ENCODE peak calls at places on chromosome 3, in four cellular contexts. G is left ventricle myocardium inferior, T is body of pancreas, Q is A549. P is an unnamed sample. For H3K4me1, the result is how much of the 10 kb centered on the place peaks cover.

GRCh38 chr3:49867871-49868321 is 1.8 kb downstream of the CAMKV start:
- DNase-seq in G (no peak), T (no peak), Q (no peak), P (peak)

GRCh38 chr3:150603888-150604319 is 783 bp downstream of the SELENOT start:
- DNase-seq in G (no peak), T (peak), Q (peak), P (no peak)

GRCh38 chr3:189570916-189571315 is 60.3 kb upstream of the TP63 start:
- DNase-seq in G (no peak), T (no peak), Q (no peak), P (no peak)

GRCh38 chr3:177633671-177634207 is 436.5 kb upstream of the TBL1XR1 start:
- DNase-seq in G (no peak), T (no peak), Q (no peak), P (no peak)

GRCh38 chr3:56825579-56826438 is 24.1 kb upstream of the ARHGEF3 start:
- DNase-seq in G (no peak), T (no peak), Q (no peak), P (no peak)

GRCh38 chr3:10380906-10381795 is 60.2 kb upstream of the SEC13 start:
- DNase-seq in G (no peak), T (no peak), Q (no peak), P (no peak)

GRCh38 chr3:184884359-184885017 is 72.5 kb downstream of the VPS8 start:
- DNase-seq in G (no peak), T (no peak), Q (no peak), P (no peak)

GRCh38 chr3:41881233-41881821 is 80.6 kb downstream of the ULK4 start:
- DNase-seq in G (no peak), T (peak), Q (no peak), P (no peak)

GRCh38 chr3:43372809-43373587 is 86.7 kb downstream of the SNRK start:
- DNase-seq in G (no peak), T (no peak), Q (no peak), P (peak)

GRCh38 chr3:156608601-156609000 is 53.7 kb upstream of the SSR3 start:
- DNase-seq in G (no peak), T (no peak), Q (no peak), P (no peak)

GRCh38 chr3:62527484-62527883 is 154.1 kb upstream of the FEZF2 start:
- DNase-seq in G (no peak), T (no peak), Q (no peak), P (no peak)

GRCh38 chr3:57094606-57095005 is 34.1 kb downstream of the SPATA12 start:
- DNase-seq in G (no peak), T (no peak), Q (no peak), P (no peak)

GRCh38 chr3:134463676-134464611 is 21.8 kb downstream of the ANAPC13 start:
- DNase-seq in G (peak), T (peak), Q (no peak), P (peak)

DNA sequence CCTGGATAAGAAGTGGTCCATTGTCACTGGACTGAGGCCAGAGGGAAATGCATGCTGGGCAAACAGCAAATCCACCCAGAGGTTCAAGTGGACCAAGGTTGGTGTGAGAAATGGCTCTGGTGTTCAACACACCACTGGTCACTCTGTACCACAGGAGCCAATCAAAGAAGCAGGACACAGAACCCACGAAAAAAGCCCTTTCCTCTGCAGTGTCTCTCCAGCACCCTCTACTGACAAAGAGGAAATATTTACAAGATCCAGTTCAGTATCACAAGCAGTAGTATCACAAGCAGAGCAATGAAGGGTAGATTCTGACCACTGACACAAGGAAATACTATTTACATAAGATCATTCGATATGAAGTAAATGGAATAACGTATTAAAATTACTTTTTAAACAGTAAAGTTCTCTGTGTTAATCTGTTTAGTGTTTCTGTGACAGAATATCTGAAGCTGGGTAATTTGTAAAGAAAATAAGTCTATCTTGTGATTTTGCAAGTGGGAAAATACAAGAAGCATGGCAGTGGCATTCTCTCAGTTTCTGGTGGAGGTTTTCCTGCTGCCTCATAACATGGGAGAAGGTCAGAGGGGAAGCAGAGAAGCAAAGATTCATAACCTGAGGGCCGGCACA is 390.7 kb downstream of the EFHB start:
- DNase-seq in G (no peak), T (peak), Q (no peak), P (peak)
- H3K4me1 ChIP-seq in G (under half), T (under half), Q (under half), P (under half)

GRCh38 chr3:170189396-170190256 is 8.1 kb upstream of the PHC3 start:
- DNase-seq in G (no peak), T (no peak), Q (no peak), P (no peak)
- H3K27ac ChIP-seq in G (no peak), T (no peak), Q (no peak), P (no peak)

DNA sequence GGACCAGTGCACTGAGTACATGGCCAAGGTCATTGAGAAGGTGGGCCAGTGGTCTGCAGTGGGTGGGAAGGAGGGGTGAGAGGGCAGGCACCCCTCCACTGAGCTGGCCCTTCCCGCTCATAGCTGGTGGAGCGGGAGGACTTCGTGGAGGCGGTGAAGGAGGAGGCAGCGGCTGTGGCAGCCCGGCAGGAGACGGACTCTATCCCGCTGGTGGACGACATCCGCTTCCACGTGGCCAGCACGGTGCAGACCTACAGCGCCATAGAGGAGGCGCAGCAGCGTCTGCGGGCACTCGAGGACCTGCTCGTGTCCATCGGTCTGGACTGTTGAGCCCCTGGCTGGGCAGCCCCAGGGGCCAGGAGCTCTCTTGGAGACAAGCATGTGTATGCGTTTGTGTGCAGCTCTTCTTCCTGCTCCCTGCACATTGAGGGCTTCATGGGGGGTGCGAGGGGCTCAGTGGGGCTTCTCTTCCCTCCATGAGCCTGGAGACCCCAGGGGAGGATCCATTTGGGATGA is 7.5 kb downstream of the ABTB1 start:
- DNase-seq in G (peak), T (no peak), Q (no peak), P (no peak)
- H3K4me1 ChIP-seq in G (under half), T (under half), Q (under half), P (under half)

DNA sequence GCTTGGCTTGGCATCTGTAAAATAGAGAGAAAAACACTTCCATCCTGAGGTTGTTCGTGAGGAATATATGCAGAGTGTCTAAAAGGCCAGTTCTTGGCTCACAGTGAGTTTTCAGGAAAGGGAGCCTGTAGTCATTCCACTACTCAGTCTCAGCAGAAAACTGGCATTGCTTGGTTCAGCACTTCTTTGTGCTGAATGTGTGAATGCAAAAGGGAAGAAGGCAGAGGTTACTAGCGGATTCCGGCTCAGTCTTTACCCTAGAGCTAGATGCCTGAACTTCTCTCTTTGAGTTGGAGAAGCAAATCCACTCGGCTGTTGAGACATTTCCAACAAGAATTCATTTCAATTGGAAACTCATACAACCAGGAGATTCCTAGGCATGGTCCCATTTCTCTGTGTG is 23.1 kb upstream of the FRMD4B start:
- DNase-seq in G (no peak), T (peak), Q (no peak), P (no peak)
- H3K27ac ChIP-seq in G (peak), T (no peak), Q (no peak), P (no peak)

GRCh38 chr3:66496731-66497130 is 4.1 kb downstream of the LRIG1 start:
- DNase-seq in G (no peak), T (no peak), Q (no peak), P (no peak)
- H3K4me1 ChIP-seq in G (half or more), T (half or more), Q (under half), P (under half)

DNA sequence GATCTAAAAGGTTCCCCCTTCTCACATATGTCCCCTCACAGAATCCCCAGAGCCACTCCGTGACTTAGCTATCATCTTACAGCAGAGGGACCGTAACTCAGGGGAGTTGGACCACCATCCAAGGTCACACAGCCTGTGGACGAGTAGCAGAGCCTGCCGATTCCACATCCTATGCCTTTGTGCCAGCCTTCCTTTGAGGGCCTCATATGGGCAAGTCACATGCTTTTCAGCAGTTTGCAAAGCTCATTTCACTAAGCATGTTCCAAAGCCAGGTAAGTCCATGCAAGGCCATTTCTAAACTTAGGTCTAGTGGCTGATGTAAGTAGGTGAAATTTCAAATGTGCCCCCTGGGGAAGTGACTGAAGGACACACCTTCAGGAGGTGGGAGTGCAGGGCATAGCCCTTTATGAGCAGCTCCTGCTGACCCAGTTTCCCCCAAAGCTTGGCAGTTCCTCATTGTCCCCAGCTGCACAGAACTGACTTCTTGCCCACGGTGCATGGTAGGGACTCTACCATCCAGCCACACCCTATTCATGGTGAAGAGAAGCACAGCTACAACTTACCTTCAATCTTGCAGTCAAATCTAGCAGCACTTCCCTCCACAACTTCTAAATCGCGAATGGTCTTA is 33.3 kb upstream of the HACD2 start:
- DNase-seq in G (no peak), T (no peak), Q (no peak), P (no peak)
- H3K27ac ChIP-seq in G (peak), T (no peak), Q (peak), P (no peak)

GRCh38 chr3:194298331-194299227 is 52.5 kb downstream of the CPN2 start:
- DNase-seq in G (no peak), T (no peak), Q (no peak), P (no peak)
- H3K4me1 ChIP-seq in G (under half), T (under half), Q (under half), P (under half)

GRCh38 chr3:11610700-11611099 is 33.0 kb downstream of the VGLL4 start:
- DNase-seq in G (no peak), T (no peak), Q (no peak), P (no peak)
- H3K27ac ChIP-seq in G (peak), T (no peak), Q (no peak), P (no peak)

GRCh38 chr3:124832782-124833709 is 54.1 kb downstream of the ITGB5 start:
- DNase-seq in G (no peak), T (no peak), Q (no peak), P (no peak)
- H3K4me1 ChIP-seq in G (half or more), T (under half), Q (half or more), P (under half)

P was measured in iPS DF 6.9.